ENCODE peak calls at places on chromosomes 12 and 14, in nine cellular contexts. One of them, this sample, is unnamed.

GRCh38 chr12:119988440-119988787 is 622 bp upstream of the BICDL1 start:
- DNase-seq in Peyer's patch: no peak
- DNase-seq in spleen: no peak
- DNase-seq in lower lobe of right lung: no peak
- DNase-seq in ovary: no peak
- DNase-seq in GM23338: no peak
- DNase-seq in left ventricle myocardium inferior: no peak
- DNase-seq in tibial nerve: no peak
- DNase-seq in cardiac muscle cell: no peak
- DNase-seq in this sample: no peak

GRCh38 chr12:115404761-115405470 is 720.9 kb upstream of the TBX3 start:
- DNase-seq in GM23338: no peak
- DNase-seq in tibial nerve: no peak
- DNase-seq in spleen: no peak
- DNase-seq in left ventricle myocardium inferior: no peak
- DNase-seq in ovary: no peak
- DNase-seq in lower lobe of right lung: no peak
- DNase-seq in cardiac muscle cell: no peak
- DNase-seq in Peyer's patch: no peak
- DNase-seq in this sample: no peak

GRCh38 chr12:56084958-56085543 is 5.1 kb downstream of the ERBB3 start:
- DNase-seq in left ventricle myocardium inferior: no peak
- DNase-seq in spleen: no peak
- DNase-seq in lower lobe of right lung: no peak
- DNase-seq in tibial nerve: no peak
- DNase-seq in cardiac muscle cell: peak; percentile 45
- DNase-seq in Peyer's patch: no peak
- DNase-seq in ovary: no peak
- DNase-seq in GM23338: peak; percentile 81
- DNase-seq in this sample: no peak

GRCh38 chr12:76024942-76025600 is 6.5 kb downstream of the PHLDA1 start:
- DNase-seq in tibial nerve: no peak
- DNase-seq in ovary: no peak
- DNase-seq in left ventricle myocardium inferior: no peak
- DNase-seq in GM23338: no peak
- DNase-seq in spleen: no peak
- DNase-seq in lower lobe of right lung: no peak
- DNase-seq in Peyer's patch: no peak
- DNase-seq in cardiac muscle cell: no peak
- DNase-seq in this sample: no peak

GRCh38 chr12:94211011-94211410 is 62.6 kb downstream of the PLXNC1 start:
- DNase-seq in spleen: no peak
- DNase-seq in tibial nerve: no peak
- DNase-seq in Peyer's patch: no peak
- DNase-seq in lower lobe of right lung: no peak
- DNase-seq in cardiac muscle cell: no peak
- DNase-seq in GM23338: no peak
- DNase-seq in left ventricle myocardium inferior: no peak
- DNase-seq in ovary: no peak
- DNase-seq in this sample: no peak

GRCh38 chr12:5262450-5262849 is 169.5 kb upstream of the NTF3 start:
- DNase-seq in left ventricle myocardium inferior: no peak
- DNase-seq in tibial nerve: no peak
- DNase-seq in Peyer's patch: no peak
- DNase-seq in lower lobe of right lung: no peak
- DNase-seq in spleen: no peak
- DNase-seq in cardiac muscle cell: no peak
- DNase-seq in GM23338: no peak
- DNase-seq in ovary: no peak
- DNase-seq in this sample: no peak

GRCh38 chr14:33936391-33936790 is 14.5 kb downstream of the EGLN3 start:
- DNase-seq in tibial nerve: no peak
- DNase-seq in GM23338: no peak
- DNase-seq in cardiac muscle cell: no peak
- DNase-seq in lower lobe of right lung: no peak
- DNase-seq in ovary: no peak
- DNase-seq in Peyer's patch: no peak
- DNase-seq in left ventricle myocardium inferior: no peak
- DNase-seq in spleen: no peak
- DNase-seq in this sample: no peak

GRCh38 chr12:47216150-47216677 is 136.5 kb upstream of the AMIGO2 start:
- DNase-seq in lower lobe of right lung: peak; percentile 60
- DNase-seq in spleen: peak; percentile 91
- DNase-seq in cardiac muscle cell: no peak
- DNase-seq in left ventricle myocardium inferior: peak; percentile 24
- DNase-seq in tibial nerve: peak; percentile 23
- DNase-seq in ovary: no peak
- DNase-seq in Peyer's patch: peak; percentile 80
- DNase-seq in GM23338: no peak
- DNase-seq in this sample: no peak

GRCh38 chr14:63045612-63046320 is 508 bp upstream of the KCNH5 start:
- DNase-seq in left ventricle myocardium inferior: no peak
- DNase-seq in GM23338: peak; percentile 94
- DNase-seq in ovary: peak; percentile 9
- DNase-seq in tibial nerve: no peak
- DNase-seq in cardiac muscle cell: peak; percentile 68
- DNase-seq in Peyer's patch: no peak
- DNase-seq in spleen: no peak
- DNase-seq in lower lobe of right lung: peak; percentile 41
- DNase-seq in this sample: peak; percentile 65

GRCh38 chr12:12010277-12011031 is 60.3 kb upstream of the BCL2L14 start:
- DNase-seq in Peyer's patch: peak; percentile 70
- DNase-seq in GM23338: no peak
- DNase-seq in cardiac muscle cell: no peak
- DNase-seq in left ventricle myocardium inferior: peak; percentile 36
- DNase-seq in lower lobe of right lung: peak; percentile 70
- DNase-seq in ovary: no peak
- DNase-seq in tibial nerve: peak; percentile 40
- DNase-seq in spleen: peak; percentile 86
- DNase-seq in this sample: peak; percentile 76
- H3K27ac ChIP-seq in Peyer's patch: peak overlapping the region; percentile 37
- H3K27ac ChIP-seq in GM23338: no peak overlapping the region
- H3K27ac ChIP-seq in cardiac muscle cell: no peak overlapping the region
- H3K27ac ChIP-seq in left ventricle myocardium inferior: peak overlapping the region; percentile 30
- H3K27ac ChIP-seq in lower lobe of right lung: peak overlapping the region; percentile 56
- H3K27ac ChIP-seq in ovary: no peak overlapping the region
- H3K27ac ChIP-seq in tibial nerve: peak overlapping the region; percentile 66
- H3K27ac ChIP-seq in spleen: peak overlapping the region; percentile 6
- H3K27ac ChIP-seq in this sample: no peak overlapping the region

GRCh38 chr14:56810850-56811595 is 744 bp upstream of the OTX2 start:
- DNase-seq in tibial nerve: no peak
- DNase-seq in cardiac muscle cell: no peak
- DNase-seq in ovary: no peak
- DNase-seq in lower lobe of right lung: no peak
- DNase-seq in spleen: no peak
- DNase-seq in GM23338: peak; percentile 79
- DNase-seq in left ventricle myocardium inferior: no peak
- DNase-seq in Peyer's patch: no peak
- DNase-seq in this sample: no peak
- H3K4me3 ChIP-seq in tibial nerve: no peak overlapping the region
- H3K4me3 ChIP-seq in cardiac muscle cell: no peak overlapping the region
- H3K4me3 ChIP-seq in ovary: no peak overlapping the region
- H3K4me3 ChIP-seq in lower lobe of right lung: no peak overlapping the region
- H3K4me3 ChIP-seq in spleen: no peak overlapping the region
- H3K4me3 ChIP-seq in GM23338: peak overlapping the region; percentile 61
- H3K4me3 ChIP-seq in left ventricle myocardium inferior: no peak overlapping the region
- H3K4me3 ChIP-seq in Peyer's patch: no peak overlapping the region
- H3K4me3 ChIP-seq in this sample: no peak overlapping the region

DNA sequence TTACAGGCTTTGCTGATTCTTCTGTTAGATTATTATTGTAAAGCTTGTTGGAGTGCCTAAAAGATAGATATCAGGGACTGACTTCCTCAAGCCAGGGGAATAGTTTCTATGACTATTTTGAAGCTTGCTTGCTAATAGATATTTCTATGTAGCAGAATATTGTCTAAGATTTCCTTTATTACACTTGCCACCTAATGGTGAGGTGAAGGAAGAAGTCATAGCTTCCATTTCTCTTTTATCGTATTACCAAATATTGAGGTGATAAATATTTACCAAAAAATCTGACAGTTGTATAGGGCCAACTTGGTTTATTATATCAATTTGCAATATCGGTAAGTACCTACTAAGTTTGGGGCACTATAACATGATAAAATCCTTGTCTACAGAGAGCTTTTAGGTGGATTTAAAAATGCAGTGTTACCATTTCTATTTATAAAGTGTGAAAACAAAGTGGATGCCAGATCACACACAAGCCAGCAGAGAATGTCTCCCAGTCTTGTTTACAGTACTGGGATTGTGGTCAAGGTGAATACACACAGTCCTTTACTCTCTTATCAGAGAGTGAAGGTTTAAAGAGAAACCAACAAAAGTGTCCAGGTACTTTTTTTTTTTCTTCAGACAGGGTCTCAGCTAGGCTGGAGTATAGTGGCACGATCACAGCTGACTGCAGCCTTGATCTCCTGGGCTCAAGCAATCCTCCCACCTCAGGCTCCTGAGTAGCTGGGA is 137.9 kb downstream of the IGF1 start:
- DNase-seq in tibial nerve: no peak
- DNase-seq in Peyer's patch: no peak
- DNase-seq in ovary: no peak
- DNase-seq in spleen: no peak
- DNase-seq in GM23338: no peak
- DNase-seq in cardiac muscle cell: no peak
- DNase-seq in left ventricle myocardium inferior: no peak
- DNase-seq in lower lobe of right lung: no peak
- DNase-seq in this sample: no peak
- TF ChIP-seq CTCF in tibial nerve: no peak
- TF ChIP-seq CTCF in Peyer's patch: no peak
- TF ChIP-seq CTCF in ovary: no peak
- TF ChIP-seq CTCF in spleen: no peak
- TF ChIP-seq CTCF in GM23338: no peak
- TF ChIP-seq CTCF in cardiac muscle cell: no peak
- TF ChIP-seq CTCF in left ventricle myocardium inferior: no peak
- TF ChIP-seq CTCF in lower lobe of right lung: no peak
- TF ChIP-seq CTCF in this sample: no peak

DNA sequence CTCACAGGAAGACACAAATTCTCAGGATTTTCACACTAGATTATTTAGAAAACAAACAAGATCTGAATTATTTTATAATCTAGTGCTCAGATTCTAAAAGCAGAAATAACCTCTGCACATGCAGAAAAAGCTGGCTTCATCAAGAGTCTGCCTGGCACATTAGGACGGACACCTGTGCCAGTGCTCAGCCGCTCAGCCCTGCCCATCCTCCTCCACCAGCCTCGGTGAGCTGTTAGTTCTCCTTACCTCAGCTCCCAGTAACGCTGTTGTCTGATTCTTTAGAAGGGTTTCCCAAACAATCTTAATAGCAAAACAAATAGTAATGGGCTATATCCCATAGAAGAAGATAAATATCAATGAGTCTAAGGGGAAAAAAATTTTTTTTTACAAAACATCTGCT is 27.7 kb downstream of the DUSP16 start:
- DNase-seq in spleen: no peak
- DNase-seq in cardiac muscle cell: no peak
- DNase-seq in Peyer's patch: no peak
- DNase-seq in GM23338: no peak
- DNase-seq in tibial nerve: no peak
- DNase-seq in ovary: no peak
- DNase-seq in left ventricle myocardium inferior: peak; percentile 28
- DNase-seq in lower lobe of right lung: no peak
- DNase-seq in this sample: no peak
- H3K27ac ChIP-seq in spleen: no peak overlapping the region
- H3K27ac ChIP-seq in cardiac muscle cell: peak overlapping the region; percentile 89
- H3K27ac ChIP-seq in Peyer's patch: no peak overlapping the region
- H3K27ac ChIP-seq in GM23338: peak overlapping the region; percentile 22
- H3K27ac ChIP-seq in tibial nerve: no peak overlapping the region
- H3K27ac ChIP-seq in ovary: no peak overlapping the region
- H3K27ac ChIP-seq in left ventricle myocardium inferior: peak overlapping the region; percentile 80
- H3K27ac ChIP-seq in lower lobe of right lung: no peak overlapping the region
- H3K27ac ChIP-seq in this sample: no peak overlapping the region

DNA sequence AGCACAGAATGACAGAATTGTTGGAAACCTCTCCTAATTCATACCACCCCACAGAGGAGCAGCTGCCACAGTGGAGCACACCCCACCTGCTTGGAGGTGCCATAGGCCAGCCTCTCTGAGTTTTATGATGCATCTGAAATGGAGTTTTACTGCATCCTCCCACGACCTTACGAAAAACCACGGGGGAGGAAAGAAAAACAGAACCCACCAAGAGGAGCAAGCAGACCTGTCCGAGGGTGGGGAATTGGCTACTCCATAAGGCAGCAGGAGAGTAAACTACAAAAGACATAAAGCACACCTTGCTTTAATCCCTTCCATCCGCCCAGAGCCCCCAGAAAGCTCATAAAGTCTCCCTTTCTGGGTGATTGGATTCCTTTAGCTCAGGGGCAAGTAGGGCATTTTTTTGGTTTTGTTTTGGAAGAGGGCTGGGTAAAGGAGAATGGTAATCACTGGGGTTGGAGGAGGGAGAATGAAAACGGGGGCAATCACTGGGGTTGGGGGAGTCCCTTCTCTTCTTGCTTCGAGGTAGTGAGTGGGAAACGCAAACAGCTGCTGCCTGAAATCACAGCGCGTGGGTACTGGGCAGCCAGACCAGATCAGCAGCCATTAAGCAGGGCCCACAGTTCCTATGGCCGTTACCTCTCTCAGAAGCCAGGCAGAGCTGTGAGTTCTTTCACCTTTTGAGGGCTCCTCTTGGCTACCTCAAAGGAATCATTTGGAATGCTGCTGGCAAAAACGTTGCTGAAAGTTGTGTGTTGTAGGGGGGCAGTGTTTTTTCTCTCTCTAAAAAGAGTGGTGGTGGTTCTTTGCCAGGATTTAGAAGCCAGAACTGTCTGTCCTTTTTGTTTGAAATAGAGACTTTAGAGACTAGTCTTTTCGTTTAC is 433.6 kb downstream of the ZFP36L1 start:
- DNase-seq in lower lobe of right lung: no peak
- DNase-seq in Peyer's patch: no peak
- DNase-seq in GM23338: peak; percentile 28
- DNase-seq in left ventricle myocardium inferior: no peak
- DNase-seq in tibial nerve: no peak
- DNase-seq in spleen: no peak
- DNase-seq in ovary: no peak
- DNase-seq in cardiac muscle cell: no peak
- DNase-seq in this sample: no peak
- H3K4me3 ChIP-seq in lower lobe of right lung: no peak overlapping the region
- H3K4me3 ChIP-seq in Peyer's patch: no peak overlapping the region
- H3K4me3 ChIP-seq in GM23338: no peak overlapping the region
- H3K4me3 ChIP-seq in left ventricle myocardium inferior: no peak overlapping the region
- H3K4me3 ChIP-seq in tibial nerve: no peak overlapping the region
- H3K4me3 ChIP-seq in spleen: no peak overlapping the region
- H3K4me3 ChIP-seq in ovary: no peak overlapping the region
- H3K4me3 ChIP-seq in cardiac muscle cell: no peak overlapping the region
- H3K4me3 ChIP-seq in this sample: no peak overlapping the region

GRCh38 chr14:22265319-22266140 is 323.5 kb downstream of the DAD1 start:
- DNase-seq in ovary: no peak
- DNase-seq in cardiac muscle cell: no peak
- DNase-seq in left ventricle myocardium inferior: no peak
- DNase-seq in Peyer's patch: no peak
- DNase-seq in tibial nerve: peak; percentile 5
- DNase-seq in GM23338: peak; percentile 46
- DNase-seq in spleen: no peak
- DNase-seq in lower lobe of right lung: no peak
- DNase-seq in this sample: no peak
- TF ChIP-seq CTCF in ovary: no peak
- TF ChIP-seq CTCF in cardiac muscle cell: peak; percentile 6
- TF ChIP-seq CTCF in left ventricle myocardium inferior: no peak
- TF ChIP-seq CTCF in Peyer's patch: no peak
- TF ChIP-seq CTCF in tibial nerve: no peak
- TF ChIP-seq CTCF in GM23338: peak; percentile 46
- TF ChIP-seq CTCF in spleen: no peak
- TF ChIP-seq CTCF in lower lobe of right lung: no peak
- TF ChIP-seq CTCF in this sample: peak; percentile 11